ENCODE peak calls at places on chromosome 15, in four cellular contexts. M is NCI-H2171 treated with DMSO at 0.1 percent for 48 hours, D is fibroblast of villous mesenchyme, H is M059J. O is an unnamed sample.

GRCh38 chr15:77456746-77457618 is 36.3 kb downstream of the HMG20A start:
- DNase-seq in M (no peak), D (peak), H (peak), O (no peak)

GRCh38 chr15:90580946-90581345 is 51.2 kb downstream of the CRTC3 start:
- DNase-seq in M (no peak), D (no peak), H (no peak), O (no peak)

GRCh38 chr15:52735231-52736089 is 54.7 kb downstream of the ONECUT1 start:
- DNase-seq in M (peak), D (peak), H (peak), O (peak)

GRCh38 chr15:91824256-91824655 is 29.3 kb upstream of the SLCO3A1 start:
- DNase-seq in M (no peak), D (no peak), H (no peak), O (no peak)

GRCh38 chr15:90914240-90915080 is 11.4 kb downstream of the MAN2A2 start:
- DNase-seq in M (no peak), D (no peak), H (no peak), O (no peak)

GRCh38 chr15:35751421-35752133 is 205.6 kb upstream of the DPH6 start:
- DNase-seq in M (peak), D (peak), H (peak), O (peak)

GRCh38 chr15:29268706-29269484 is 727 bp downstream of the NSMCE3 start:
- DNase-seq in M (peak), D (peak), H (peak), O (no peak)

GRCh38 chr15:25173241-25174028 is 218.6 kb downstream of the SNRPN start:
- DNase-seq in M (no peak), D (no peak), H (no peak), O (no peak)

GRCh38 chr15:96311639-96312038 is 18.9 kb upstream of the NR2F2 start:
- DNase-seq in M (no peak), D (no peak), H (no peak), O (no peak)

GRCh38 chr15:36798366-36798765 is 218.9 kb downstream of the CDIN1 start:
- DNase-seq in M (no peak), D (peak), H (peak), O (no peak)

GRCh38 chr15:65869954-65870871 is 922 bp downstream of the RAB11A start:
- DNase-seq in M (peak), D (peak), H (peak), O (no peak)

GRCh38 chr15:61157933-61158332 is 71.2 kb downstream of the RORA start:
- DNase-seq in M (no peak), D (peak), H (no peak), O (no peak)

GRCh38 chr15:38225381-38225780 is 27.3 kb upstream of the SPRED1 start:
- DNase-seq in M (no peak), D (no peak), H (no peak), O (no peak)

GRCh38 chr15:72339777-72340177 is 19.8 kb upstream of the CELF6 start:
- DNase-seq in M (peak), D (peak), H (peak), O (no peak)